ENCODE peak calls at places on chromosomes 16 and 17, in ten cellular contexts. One of them, this sample, is unnamed. For H3K4me1, the result is how much of the 10 kb centered on the place peaks cover.

GRCh38 chr17:62666061-62666800 is 38.8 kb downstream of the MRC2 start:
- DNase-seq in CD8-positive, alpha-beta memory T cell: no peak
- DNase-seq in stomach: no peak
- DNase-seq in psoas muscle: no peak
- DNase-seq in tibial artery: peak
- DNase-seq in iPS DF 6.9: no peak
- DNase-seq in effector memory CD4-positive, alpha-beta T cell: no peak
- DNase-seq in naive thymus-derived CD4-positive, alpha-beta T cell: no peak
- DNase-seq in heart left ventricle: peak
- DNase-seq in BE2C: no peak
- DNase-seq in this sample: no peak

GRCh38 chr17:66165537-66166123 is 26.3 kb downstream of the CEP112 start:
- DNase-seq in CD8-positive, alpha-beta memory T cell: no peak
- DNase-seq in stomach: no peak
- DNase-seq in psoas muscle: no peak
- DNase-seq in tibial artery: no peak
- DNase-seq in iPS DF 6.9: peak
- DNase-seq in effector memory CD4-positive, alpha-beta T cell: no peak
- DNase-seq in naive thymus-derived CD4-positive, alpha-beta T cell: peak
- DNase-seq in heart left ventricle: no peak
- DNase-seq in BE2C: no peak
- DNase-seq in this sample: no peak

GRCh38 chr17:6366144-6366755 is 68.7 kb downstream of the AIPL1 start:
- DNase-seq in CD8-positive, alpha-beta memory T cell: no peak
- DNase-seq in stomach: no peak
- DNase-seq in psoas muscle: no peak
- DNase-seq in tibial artery: no peak
- DNase-seq in iPS DF 6.9: no peak
- DNase-seq in effector memory CD4-positive, alpha-beta T cell: no peak
- DNase-seq in naive thymus-derived CD4-positive, alpha-beta T cell: no peak
- DNase-seq in heart left ventricle: no peak
- DNase-seq in BE2C: no peak
- DNase-seq in this sample: no peak

GRCh38 chr16:52912565-52913173 is 140.0 kb downstream of the CHD9NB start:
- DNase-seq in CD8-positive, alpha-beta memory T cell: no peak
- DNase-seq in stomach: peak
- DNase-seq in psoas muscle: peak
- DNase-seq in tibial artery: no peak
- DNase-seq in iPS DF 6.9: peak
- DNase-seq in effector memory CD4-positive, alpha-beta T cell: no peak
- DNase-seq in naive thymus-derived CD4-positive, alpha-beta T cell: no peak
- DNase-seq in heart left ventricle: no peak
- DNase-seq in BE2C: peak
- DNase-seq in this sample: peak

GRCh38 chr17:4789701-4789950 is 862 bp downstream of the GLTPD2 start:
- DNase-seq in CD8-positive, alpha-beta memory T cell: no peak
- DNase-seq in stomach: no peak
- DNase-seq in psoas muscle: no peak
- DNase-seq in tibial artery: no peak
- DNase-seq in iPS DF 6.9: no peak
- DNase-seq in effector memory CD4-positive, alpha-beta T cell: no peak
- DNase-seq in naive thymus-derived CD4-positive, alpha-beta T cell: no peak
- DNase-seq in heart left ventricle: no peak
- DNase-seq in BE2C: no peak
- DNase-seq in this sample: no peak

GRCh38 chr17:8057691-8058114 is 18.8 kb downstream of the ALOX15B start:
- DNase-seq in CD8-positive, alpha-beta memory T cell: peak
- DNase-seq in stomach: peak
- DNase-seq in psoas muscle: no peak
- DNase-seq in tibial artery: peak
- DNase-seq in iPS DF 6.9: peak
- DNase-seq in effector memory CD4-positive, alpha-beta T cell: no peak
- DNase-seq in naive thymus-derived CD4-positive, alpha-beta T cell: peak
- DNase-seq in heart left ventricle: no peak
- DNase-seq in BE2C: peak
- DNase-seq in this sample: no peak

GRCh38 chr16:55323637-55324490 is at the start of gene IRX6:
- DNase-seq in CD8-positive, alpha-beta memory T cell: no peak
- DNase-seq in stomach: no peak
- DNase-seq in psoas muscle: peak
- DNase-seq in tibial artery: peak
- DNase-seq in iPS DF 6.9: no peak
- DNase-seq in effector memory CD4-positive, alpha-beta T cell: no peak
- DNase-seq in naive thymus-derived CD4-positive, alpha-beta T cell: no peak
- DNase-seq in heart left ventricle: no peak
- DNase-seq in BE2C: peak
- DNase-seq in this sample: peak

GRCh38 chr17:28335959-28336871 is 654 bp downstream of the TNFAIP1 start:
- DNase-seq in CD8-positive, alpha-beta memory T cell: no peak
- DNase-seq in stomach: peak
- DNase-seq in psoas muscle: peak
- DNase-seq in tibial artery: no peak
- DNase-seq in iPS DF 6.9: peak
- DNase-seq in effector memory CD4-positive, alpha-beta T cell: no peak
- DNase-seq in naive thymus-derived CD4-positive, alpha-beta T cell: no peak
- DNase-seq in heart left ventricle: no peak
- DNase-seq in BE2C: peak
- DNase-seq in this sample: peak

GRCh38 chr17:46178550-46179198 is 14.6 kb downstream of the KANSL1 start:
- DNase-seq in CD8-positive, alpha-beta memory T cell: no peak
- DNase-seq in stomach: no peak
- DNase-seq in psoas muscle: no peak
- DNase-seq in tibial artery: no peak
- DNase-seq in iPS DF 6.9: no peak
- DNase-seq in effector memory CD4-positive, alpha-beta T cell: no peak
- DNase-seq in naive thymus-derived CD4-positive, alpha-beta T cell: no peak
- DNase-seq in heart left ventricle: no peak
- DNase-seq in BE2C: no peak
- DNase-seq in this sample: no peak

GRCh38 chr16:48317614-48318013 is 67.6 kb downstream of the SIAH1 start:
- DNase-seq in CD8-positive, alpha-beta memory T cell: no peak
- DNase-seq in stomach: no peak
- DNase-seq in psoas muscle: no peak
- DNase-seq in tibial artery: no peak
- DNase-seq in iPS DF 6.9: no peak
- DNase-seq in effector memory CD4-positive, alpha-beta T cell: no peak
- DNase-seq in naive thymus-derived CD4-positive, alpha-beta T cell: no peak
- DNase-seq in heart left ventricle: no peak
- DNase-seq in BE2C: no peak
- DNase-seq in this sample: no peak

GRCh38 chr17:74961657-74962360 is 10.8 kb downstream of the HID1 start:
- DNase-seq in CD8-positive, alpha-beta memory T cell: peak
- DNase-seq in stomach: peak
- DNase-seq in psoas muscle: peak
- DNase-seq in tibial artery: peak
- DNase-seq in iPS DF 6.9: no peak
- DNase-seq in effector memory CD4-positive, alpha-beta T cell: peak
- DNase-seq in naive thymus-derived CD4-positive, alpha-beta T cell: peak
- DNase-seq in heart left ventricle: peak
- DNase-seq in BE2C: peak
- DNase-seq in this sample: peak

GRCh38 chr17:76120658-76121008 is 17.0 kb upstream of the EXOC7 start:
- DNase-seq in CD8-positive, alpha-beta memory T cell: no peak
- DNase-seq in stomach: no peak
- DNase-seq in psoas muscle: no peak
- DNase-seq in tibial artery: no peak
- DNase-seq in iPS DF 6.9: no peak
- DNase-seq in effector memory CD4-positive, alpha-beta T cell: no peak
- DNase-seq in naive thymus-derived CD4-positive, alpha-beta T cell: no peak
- DNase-seq in heart left ventricle: no peak
- DNase-seq in BE2C: no peak
- DNase-seq in this sample: no peak

GRCh38 chr17:37360632-37361031 is 15.2 kb upstream of the C17orf78 start:
- DNase-seq in CD8-positive, alpha-beta memory T cell: no peak
- DNase-seq in stomach: no peak
- DNase-seq in psoas muscle: no peak
- DNase-seq in tibial artery: no peak
- DNase-seq in iPS DF 6.9: no peak
- DNase-seq in effector memory CD4-positive, alpha-beta T cell: no peak
- DNase-seq in naive thymus-derived CD4-positive, alpha-beta T cell: no peak
- DNase-seq in heart left ventricle: no peak
- DNase-seq in BE2C: no peak
- DNase-seq in this sample: no peak

GRCh38 chr17:225551-225950 is 44.1 kb upstream of the DOC2B start:
- DNase-seq in CD8-positive, alpha-beta memory T cell: no peak
- DNase-seq in stomach: no peak
- DNase-seq in psoas muscle: peak
- DNase-seq in tibial artery: no peak
- DNase-seq in iPS DF 6.9: no peak
- DNase-seq in effector memory CD4-positive, alpha-beta T cell: no peak
- DNase-seq in naive thymus-derived CD4-positive, alpha-beta T cell: no peak
- DNase-seq in heart left ventricle: peak
- DNase-seq in BE2C: no peak
- DNase-seq in this sample: peak

GRCh38 chr17:79000396-79001189 is 9.0 kb downstream of the CANT1 start:
- DNase-seq in CD8-positive, alpha-beta memory T cell: no peak
- DNase-seq in stomach: no peak
- DNase-seq in psoas muscle: no peak
- DNase-seq in tibial artery: peak
- DNase-seq in iPS DF 6.9: no peak
- DNase-seq in effector memory CD4-positive, alpha-beta T cell: no peak
- DNase-seq in naive thymus-derived CD4-positive, alpha-beta T cell: no peak
- DNase-seq in heart left ventricle: no peak
- DNase-seq in BE2C: no peak
- DNase-seq in this sample: no peak
- H3K4me1 ChIP-seq in CD8-positive, alpha-beta memory T cell: under half
- H3K4me1 ChIP-seq in stomach: half or more
- H3K4me1 ChIP-seq in psoas muscle: under half
- H3K4me1 ChIP-seq in tibial artery: half or more
- H3K4me1 ChIP-seq in iPS DF 6.9: under half
- H3K4me1 ChIP-seq in effector memory CD4-positive, alpha-beta T cell: under half
- H3K4me1 ChIP-seq in naive thymus-derived CD4-positive, alpha-beta T cell: under half
- H3K4me1 ChIP-seq in heart left ventricle: under half
- H3K4me1 ChIP-seq in BE2C: under half
- H3K4me1 ChIP-seq in this sample: half or more

GRCh38 chr17:73228748-73229236 is 32.9 kb downstream of the CPSF4L start:
- DNase-seq in CD8-positive, alpha-beta memory T cell: peak
- DNase-seq in stomach: peak
- DNase-seq in psoas muscle: peak
- DNase-seq in tibial artery: peak
- DNase-seq in iPS DF 6.9: no peak
- DNase-seq in effector memory CD4-positive, alpha-beta T cell: no peak
- DNase-seq in naive thymus-derived CD4-positive, alpha-beta T cell: no peak
- DNase-seq in heart left ventricle: no peak
- DNase-seq in BE2C: peak
- DNase-seq in this sample: peak
- H3K4me3 ChIP-seq in CD8-positive, alpha-beta memory T cell: no peak
- H3K4me3 ChIP-seq in stomach: no peak
- H3K4me3 ChIP-seq in psoas muscle: peak
- H3K4me3 ChIP-seq in tibial artery: no peak
- H3K4me3 ChIP-seq in iPS DF 6.9: no peak
- H3K4me3 ChIP-seq in effector memory CD4-positive, alpha-beta T cell: no peak
- H3K4me3 ChIP-seq in naive thymus-derived CD4-positive, alpha-beta T cell: no peak
- H3K4me3 ChIP-seq in heart left ventricle: no peak
- H3K4me3 ChIP-seq in BE2C: no peak
- H3K4me3 ChIP-seq in this sample: no peak

DNA sequence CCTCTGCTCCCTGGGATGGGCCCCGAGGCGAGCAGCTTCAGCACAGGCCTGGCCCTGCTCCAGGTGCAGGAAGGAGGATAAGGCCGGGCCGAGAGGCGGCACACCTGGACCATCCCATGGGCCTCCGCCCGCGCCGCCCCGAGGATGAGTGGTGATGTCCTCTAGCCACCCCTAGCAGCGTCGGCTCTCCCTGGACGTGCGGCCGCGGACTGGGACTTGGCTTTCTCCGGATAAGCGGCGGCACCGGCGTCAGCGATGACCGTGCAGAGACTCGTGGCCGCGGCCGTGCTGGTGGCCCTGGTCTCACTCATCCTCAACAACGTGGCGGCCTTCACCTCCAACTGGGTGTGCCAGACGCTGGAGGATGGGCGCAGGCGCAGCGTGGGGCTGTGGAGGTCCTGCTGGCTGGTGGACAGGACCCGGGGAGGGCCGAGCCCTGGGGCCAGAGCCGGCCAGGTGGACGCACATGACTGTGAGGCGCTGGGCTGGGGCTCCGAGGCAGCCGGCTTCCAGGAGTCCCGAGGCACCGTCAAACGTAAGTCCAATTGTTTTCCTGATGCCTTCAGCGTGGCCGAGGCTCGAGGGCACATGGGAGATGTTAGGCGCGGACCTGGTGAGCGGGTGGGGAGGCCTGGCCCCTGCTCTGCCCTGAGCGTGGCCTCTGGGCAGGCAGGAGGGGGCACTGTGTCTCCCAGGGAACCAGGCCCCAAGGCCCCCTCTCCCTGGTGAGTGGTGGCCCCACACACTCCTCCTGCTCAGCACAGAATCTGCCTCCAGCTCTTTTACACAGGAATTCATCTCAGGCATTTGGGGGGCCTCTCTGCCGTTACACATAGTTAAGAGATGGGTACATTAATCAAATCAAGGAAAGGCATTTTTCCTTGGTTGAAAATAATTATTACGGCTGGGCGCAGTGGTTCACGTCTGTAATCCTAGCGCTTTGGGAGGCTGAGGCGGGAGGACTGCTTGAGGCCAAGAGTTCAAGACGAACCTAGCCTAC is 855 bp downstream of the TMEM204 start:
- DNase-seq in CD8-positive, alpha-beta memory T cell: no peak
- DNase-seq in stomach: no peak
- DNase-seq in psoas muscle: peak
- DNase-seq in tibial artery: no peak
- DNase-seq in iPS DF 6.9: no peak
- DNase-seq in effector memory CD4-positive, alpha-beta T cell: no peak
- DNase-seq in naive thymus-derived CD4-positive, alpha-beta T cell: no peak
- DNase-seq in heart left ventricle: peak
- DNase-seq in BE2C: peak
- DNase-seq in this sample: no peak
- H3K4me1 ChIP-seq in CD8-positive, alpha-beta memory T cell: under half
- H3K4me1 ChIP-seq in stomach: half or more
- H3K4me1 ChIP-seq in psoas muscle: under half
- H3K4me1 ChIP-seq in tibial artery: half or more
- H3K4me1 ChIP-seq in iPS DF 6.9: under half
- H3K4me1 ChIP-seq in effector memory CD4-positive, alpha-beta T cell: under half
- H3K4me1 ChIP-seq in naive thymus-derived CD4-positive, alpha-beta T cell: under half
- H3K4me1 ChIP-seq in heart left ventricle: half or more
- H3K4me1 ChIP-seq in BE2C: under half
- H3K4me1 ChIP-seq in this sample: half or more

DNA sequence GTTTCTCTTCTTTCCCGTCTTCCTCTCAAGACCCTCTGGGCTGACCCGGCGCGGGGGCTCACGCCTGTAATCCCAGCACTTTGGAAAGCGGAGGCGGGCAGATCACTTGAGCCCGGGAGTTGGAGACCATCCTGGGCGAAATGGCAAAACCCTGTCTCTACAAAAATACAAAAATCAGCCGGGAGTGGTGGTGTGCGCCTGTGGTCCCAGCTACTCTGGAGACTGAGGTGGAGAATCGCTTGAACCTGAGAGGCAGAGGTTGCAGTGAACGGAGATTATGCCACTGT is 3.1 kb downstream of the HOXB1 start:
- DNase-seq in CD8-positive, alpha-beta memory T cell: no peak
- DNase-seq in stomach: no peak
- DNase-seq in psoas muscle: no peak
- DNase-seq in tibial artery: no peak
- DNase-seq in iPS DF 6.9: no peak
- DNase-seq in effector memory CD4-positive, alpha-beta T cell: no peak
- DNase-seq in naive thymus-derived CD4-positive, alpha-beta T cell: no peak
- DNase-seq in heart left ventricle: no peak
- DNase-seq in BE2C: no peak
- DNase-seq in this sample: no peak
- H3K4me3 ChIP-seq in CD8-positive, alpha-beta memory T cell: no peak
- H3K4me3 ChIP-seq in stomach: no peak
- H3K4me3 ChIP-seq in psoas muscle: no peak
- H3K4me3 ChIP-seq in tibial artery: no peak
- H3K4me3 ChIP-seq in iPS DF 6.9: no peak
- H3K4me3 ChIP-seq in effector memory CD4-positive, alpha-beta T cell: no peak
- H3K4me3 ChIP-seq in naive thymus-derived CD4-positive, alpha-beta T cell: no peak
- H3K4me3 ChIP-seq in heart left ventricle: no peak
- H3K4me3 ChIP-seq in BE2C: no peak
- H3K4me3 ChIP-seq in this sample: no peak

GRCh38 chr17:65022751-65023421 is 33.7 kb downstream of the GNA13 start:
- DNase-seq in CD8-positive, alpha-beta memory T cell: no peak
- DNase-seq in stomach: no peak
- DNase-seq in psoas muscle: no peak
- DNase-seq in tibial artery: no peak
- DNase-seq in iPS DF 6.9: no peak
- DNase-seq in effector memory CD4-positive, alpha-beta T cell: no peak
- DNase-seq in naive thymus-derived CD4-positive, alpha-beta T cell: no peak
- DNase-seq in heart left ventricle: no peak
- DNase-seq in BE2C: no peak
- DNase-seq in this sample: no peak
- H3K4me1 ChIP-seq in CD8-positive, alpha-beta memory T cell: half or more
- H3K4me1 ChIP-seq in stomach: half or more
- H3K4me1 ChIP-seq in psoas muscle: half or more
- H3K4me1 ChIP-seq in tibial artery: half or more
- H3K4me1 ChIP-seq in iPS DF 6.9: under half
- H3K4me1 ChIP-seq in effector memory CD4-positive, alpha-beta T cell: under half
- H3K4me1 ChIP-seq in naive thymus-derived CD4-positive, alpha-beta T cell: under half
- H3K4me1 ChIP-seq in heart left ventricle: half or more
- H3K4me1 ChIP-seq in BE2C: under half
- H3K4me1 ChIP-seq in this sample: half or more